ENCODE peak calls at places on chromosomes 11 and 22, in seven cellular contexts. One of them, this sample, is unnamed.

GRCh38 chr22:20429254-20430100 is 8.1 kb downstream of the SCARF2 start:
- DNase-seq in skeletal muscle cell: no peak
- DNase-seq in B cell: peak; percentile 97
- DNase-seq in H1: no peak
- DNase-seq in colonic mucosa: peak; percentile 91
- DNase-seq in mucosa of gallbladder: peak; percentile 62
- DNase-seq in GM18507: peak; percentile 76
- DNase-seq in this sample: peak; percentile 57

GRCh38 chr22:19377565-19378361 is 53.8 kb downstream of the HIRA start:
- DNase-seq in skeletal muscle cell: no peak
- DNase-seq in B cell: no peak
- DNase-seq in H1: no peak
- DNase-seq in colonic mucosa: no peak
- DNase-seq in mucosa of gallbladder: no peak
- DNase-seq in GM18507: no peak
- DNase-seq in this sample: no peak

GRCh38 chr11:76419896-76420295 is 24.9 kb upstream of the EMSY start:
- DNase-seq in skeletal muscle cell: no peak
- DNase-seq in B cell: peak; percentile 25
- DNase-seq in H1: no peak
- DNase-seq in colonic mucosa: no peak
- DNase-seq in mucosa of gallbladder: no peak
- DNase-seq in GM18507: peak; percentile 12
- DNase-seq in this sample: peak; percentile 32

GRCh38 chr11:11391796-11392195 is 38.7 kb upstream of the CSNK2A3 start:
- DNase-seq in skeletal muscle cell: peak; percentile 44
- DNase-seq in B cell: no peak
- DNase-seq in H1: no peak
- DNase-seq in colonic mucosa: peak; percentile 56
- DNase-seq in mucosa of gallbladder: peak; percentile 72
- DNase-seq in GM18507: no peak
- DNase-seq in this sample: peak; percentile 17

GRCh38 chr11:115693002-115693401 is 188.8 kb upstream of the CADM1 start:
- DNase-seq in skeletal muscle cell: no peak
- DNase-seq in B cell: no peak
- DNase-seq in H1: no peak
- DNase-seq in colonic mucosa: no peak
- DNase-seq in mucosa of gallbladder: no peak
- DNase-seq in GM18507: no peak
- DNase-seq in this sample: no peak

GRCh38 chr11:12248330-12248729 is 129.0 kb upstream of the PARVA start:
- DNase-seq in skeletal muscle cell: peak; percentile 66
- DNase-seq in B cell: no peak
- DNase-seq in H1: no peak
- DNase-seq in colonic mucosa: peak; percentile 94
- DNase-seq in mucosa of gallbladder: peak; percentile 89
- DNase-seq in GM18507: no peak
- DNase-seq in this sample: no peak

GRCh38 chr22:22380098-22381030 is 128.2 kb downstream of the ZNF280B start:
- DNase-seq in skeletal muscle cell: no peak
- DNase-seq in B cell: peak; percentile 59
- DNase-seq in H1: no peak
- DNase-seq in colonic mucosa: no peak
- DNase-seq in mucosa of gallbladder: no peak
- DNase-seq in GM18507: no peak
- DNase-seq in this sample: peak; percentile 20

GRCh38 chr11:78110351-78110750 is 29.1 kb downstream of the ALG8 start:
- DNase-seq in skeletal muscle cell: no peak
- DNase-seq in B cell: no peak
- DNase-seq in H1: no peak
- DNase-seq in colonic mucosa: no peak
- DNase-seq in mucosa of gallbladder: no peak
- DNase-seq in GM18507: no peak
- DNase-seq in this sample: no peak

GRCh38 chr11:19253149-19253540 is 12.4 kb upstream of the E2F8 start:
- DNase-seq in skeletal muscle cell: no peak
- DNase-seq in B cell: no peak
- DNase-seq in H1: no peak
- DNase-seq in colonic mucosa: peak; percentile 34
- DNase-seq in mucosa of gallbladder: no peak
- DNase-seq in GM18507: no peak
- DNase-seq in this sample: no peak